ENCODE peak calls at places on chromosomes 2 and 18, in five cellular contexts. One of them, this sample, is unnamed.
A peak's percentile ranks its signal among the peaks of the same experiment; 100 is the strongest.

GRCh38 chr2:80122675-80123074 is 181.9 kb downstream of the LRRTM1 start:
- DNase-seq in stomach: no peak
- DNase-seq in K562: no peak
- DNase-seq in transverse colon: no peak
- DNase-seq in sigmoid colon: no peak
- DNase-seq in this sample: no peak

GRCh38 chr2:101120124-101120996 is 30.8 kb downstream of the TBC1D8 start:
- DNase-seq in K562: no peak
- DNase-seq in transverse colon: peak; percentile 78
- DNase-seq in stomach: peak; percentile 95
- DNase-seq in sigmoid colon: peak; percentile 84
- DNase-seq in this sample: no peak

GRCh38 chr2:189210250-189211075 is 30.9 kb upstream of the COL5A2 start:
- DNase-seq in K562: peak; percentile 56
- DNase-seq in sigmoid colon: peak; percentile 88
- DNase-seq in transverse colon: peak; percentile 33
- DNase-seq in stomach: no peak
- DNase-seq in this sample: no peak

GRCh38 chr2:64952896-64953482 is 36.2 kb upstream of the SLC1A4 start:
- DNase-seq in K562: no peak
- DNase-seq in transverse colon: no peak
- DNase-seq in sigmoid colon: no peak
- DNase-seq in stomach: no peak
- DNase-seq in this sample: no peak

GRCh38 chr2:107303964-107304363 is 418.0 kb upstream of the ST6GAL2 start:
- DNase-seq in stomach: no peak
- DNase-seq in sigmoid colon: no peak
- DNase-seq in transverse colon: no peak
- DNase-seq in K562: no peak
- DNase-seq in this sample: no peak

GRCh38 chr2:160010361-160011145 is 51.9 kb downstream of the PLA2R1 start:
- DNase-seq in sigmoid colon: no peak
- DNase-seq in K562: no peak
- DNase-seq in transverse colon: no peak
- DNase-seq in stomach: no peak
- DNase-seq in this sample: no peak

GRCh38 chr2:85428343-85428881 is 9.9 kb downstream of the SH2D6 start:
- DNase-seq in sigmoid colon: no peak
- DNase-seq in stomach: no peak
- DNase-seq in K562: no peak
- DNase-seq in transverse colon: no peak
- DNase-seq in this sample: no peak

GRCh38 chr2:112183327-112184025 is 45.3 kb downstream of the FBLN7 start:
- DNase-seq in stomach: no peak
- DNase-seq in sigmoid colon: no peak
- DNase-seq in K562: no peak
- DNase-seq in transverse colon: no peak
- DNase-seq in this sample: no peak

GRCh38 chr2:37191747-37192146 is 3.3 kb upstream of the SULT6B1 start:
- DNase-seq in K562: no peak
- DNase-seq in sigmoid colon: no peak
- DNase-seq in stomach: no peak
- DNase-seq in transverse colon: no peak
- DNase-seq in this sample: no peak

GRCh38 chr2:58065248-58065647 is 18.6 kb downstream of the VRK2 start:
- DNase-seq in sigmoid colon: no peak
- DNase-seq in stomach: no peak
- DNase-seq in K562: no peak
- DNase-seq in transverse colon: no peak
- DNase-seq in this sample: no peak

GRCh38 chr18:48868468-48869466 is 82.0 kb downstream of the SMAD7 start:
- DNase-seq in K562: no peak
- DNase-seq in sigmoid colon: no peak
- DNase-seq in transverse colon: peak; percentile 19
- DNase-seq in stomach: peak; percentile 37
- DNase-seq in this sample: peak; percentile 64

GRCh38 chr2:238719641-238720040 is 128.2 kb upstream of the TWIST2 start:
- DNase-seq in stomach: no peak
- DNase-seq in sigmoid colon: no peak
- DNase-seq in K562: no peak
- DNase-seq in transverse colon: no peak
- DNase-seq in this sample: no peak

GRCh38 chr2:50143822-50144575 is 887.9 kb downstream of the NRXN1 start:
- DNase-seq in sigmoid colon: no peak
- DNase-seq in K562: peak; percentile 3
- DNase-seq in stomach: no peak
- DNase-seq in transverse colon: no peak
- DNase-seq in this sample: no peak

GRCh38 chr2:127157651-127158460 is 50.9 kb upstream of the BIN1 start:
- DNase-seq in K562: peak; percentile 41
- DNase-seq in transverse colon: no peak
- DNase-seq in stomach: peak; percentile 20
- DNase-seq in sigmoid colon: peak; percentile 59
- DNase-seq in this sample: no peak

GRCh38 chr2:37764739-37765138 is 93.3 kb upstream of the CDC42EP3 start:
- DNase-seq in K562: no peak
- DNase-seq in stomach: no peak
- DNase-seq in sigmoid colon: no peak
- DNase-seq in transverse colon: no peak
- DNase-seq in this sample: no peak

GRCh38 chr2:168819829-168820489 is 17.5 kb downstream of the NOSTRIN start:
- DNase-seq in stomach: no peak
- DNase-seq in transverse colon: no peak
- DNase-seq in sigmoid colon: no peak
- DNase-seq in K562: no peak
- DNase-seq in this sample: no peak

GRCh38 chr2:45138904-45139303 is 129.7 kb upstream of the SIX2 start:
- DNase-seq in K562: no peak
- DNase-seq in transverse colon: no peak
- DNase-seq in sigmoid colon: no peak
- DNase-seq in stomach: no peak
- DNase-seq in this sample: no peak

GRCh38 chr18:36354989-36355388 is 57.5 kb downstream of the FHOD3 start:
- DNase-seq in stomach: no peak
- DNase-seq in transverse colon: no peak
- DNase-seq in K562: no peak
- DNase-seq in sigmoid colon: no peak
- DNase-seq in this sample: no peak

GRCh38 chr2:20678751-20679150 is 11.8 kb downstream of the GDF7 start:
- DNase-seq in sigmoid colon: no peak
- DNase-seq in K562: no peak
- DNase-seq in transverse colon: no peak
- DNase-seq in stomach: no peak
- DNase-seq in this sample: no peak

GRCh38 chr2:231711677-231712461 is 3.5 kb downstream of the PTMA start:
- DNase-seq in stomach: no peak
- DNase-seq in transverse colon: peak; percentile 28
- DNase-seq in K562: no peak
- DNase-seq in sigmoid colon: no peak
- DNase-seq in this sample: no peak

GRCh38 chr18:12393998-12394397 is 13.7 kb upstream of the PRELID3A start:
- DNase-seq in K562: peak; percentile 4
- DNase-seq in sigmoid colon: no peak
- DNase-seq in stomach: no peak
- DNase-seq in transverse colon: peak; percentile 51
- DNase-seq in this sample: no peak

GRCh38 chr18:24397131-24397693 is 412 bp downstream of the OSBPL1A start:
- DNase-seq in K562: no peak
- DNase-seq in transverse colon: peak; percentile 67
- DNase-seq in stomach: peak; percentile 44
- DNase-seq in sigmoid colon: peak; percentile 86
- DNase-seq in this sample: no peak

GRCh38 chr2:33478968-33479691 is 2.7 kb downstream of the RASGRP3 start:
- DNase-seq in stomach: no peak
- DNase-seq in K562: peak; percentile 35
- DNase-seq in sigmoid colon: no peak
- DNase-seq in transverse colon: peak; percentile 43
- DNase-seq in this sample: no peak

GRCh38 chr2:33475381-33476099 is 909 bp upstream of the RASGRP3 start:
- DNase-seq in K562: peak; percentile 59
- DNase-seq in stomach: peak; percentile 78
- DNase-seq in transverse colon: peak; percentile 87
- DNase-seq in sigmoid colon: peak; percentile 78
- DNase-seq in this sample: peak; percentile 77

GRCh38 chr2:33476793-33477190 is 343 bp downstream of the RASGRP3 start:
- DNase-seq in stomach: no peak
- DNase-seq in sigmoid colon: no peak
- DNase-seq in transverse colon: no peak
- DNase-seq in K562: no peak
- DNase-seq in this sample: no peak

GRCh38 chr2:33477473-33478468 is 1.3 kb downstream of the RASGRP3 start:
- DNase-seq in transverse colon: peak; percentile 44
- DNase-seq in K562: peak; percentile 60
- DNase-seq in stomach: peak; percentile 33
- DNase-seq in sigmoid colon: peak; percentile 73
- DNase-seq in this sample: no peak

GRCh38 chr2:33476100-33476792 is at the start of gene RASGRP3:
- DNase-seq in transverse colon: peak; percentile 81
- DNase-seq in stomach: peak; percentile 80
- DNase-seq in K562: peak; percentile 46
- DNase-seq in sigmoid colon: peak; percentile 87
- DNase-seq in this sample: peak; percentile 86
- TF ChIP-seq POLR2A in transverse colon: peak; percentile 62
- TF ChIP-seq POLR2A in stomach: no peak
- TF ChIP-seq POLR2A in K562: no peak
- TF ChIP-seq POLR2A in sigmoid colon: no peak
- TF ChIP-seq POLR2A in this sample: no peak

DNA sequence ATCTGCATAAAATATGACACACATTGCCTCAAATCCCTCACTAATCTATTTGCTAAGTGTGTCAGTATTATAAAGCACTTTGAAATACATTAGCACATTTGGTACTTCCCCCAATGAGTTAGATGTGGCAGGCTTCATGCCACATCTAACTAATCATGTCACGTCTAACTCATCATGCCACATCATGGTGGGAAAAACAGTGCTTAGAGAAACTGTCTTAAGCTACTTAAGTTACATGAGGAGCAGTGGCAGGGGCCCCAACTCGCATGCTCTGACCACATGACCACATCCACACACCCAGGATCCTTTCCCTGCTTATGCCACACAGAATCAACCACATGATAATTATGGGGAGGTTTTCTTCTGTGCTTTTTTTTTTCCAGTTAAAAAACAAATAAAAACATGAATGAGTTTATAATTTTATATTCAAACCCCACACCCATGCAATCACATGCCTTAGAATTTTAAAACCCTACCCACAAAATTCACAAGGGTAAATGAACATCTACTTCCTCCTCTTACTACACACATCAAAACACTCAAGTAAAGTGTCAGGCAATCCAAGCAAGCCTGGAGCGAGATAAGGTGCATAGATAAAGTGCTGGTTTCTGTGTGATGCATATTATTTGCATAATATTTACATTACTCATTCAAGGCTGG is 1.6 kb downstream of the ABCA12 start:
- DNase-seq in stomach: no peak
- DNase-seq in transverse colon: no peak
- DNase-seq in K562: no peak
- DNase-seq in sigmoid colon: no peak
- DNase-seq in this sample: no peak
- TF ChIP-seq POLR2AphosphoS5 in stomach: no peak
- TF ChIP-seq POLR2AphosphoS5 in transverse colon: no peak
- TF ChIP-seq POLR2AphosphoS5 in K562: no peak
- TF ChIP-seq POLR2AphosphoS5 in sigmoid colon: no peak
- TF ChIP-seq POLR2AphosphoS5 in this sample: no peak

GRCh38 chr2:211457325-211457724 is 900.9 kb downstream of the CPS1 start:
- DNase-seq in K562: no peak
- DNase-seq in sigmoid colon: no peak
- DNase-seq in transverse colon: no peak
- DNase-seq in stomach: no peak
- DNase-seq in this sample: no peak
- TF ChIP-seq EP300 in K562: no peak
- TF ChIP-seq EP300 in sigmoid colon: no peak
- TF ChIP-seq EP300 in transverse colon: no peak
- TF ChIP-seq EP300 in stomach: no peak
- TF ChIP-seq EP300 in this sample: no peak

DNA sequence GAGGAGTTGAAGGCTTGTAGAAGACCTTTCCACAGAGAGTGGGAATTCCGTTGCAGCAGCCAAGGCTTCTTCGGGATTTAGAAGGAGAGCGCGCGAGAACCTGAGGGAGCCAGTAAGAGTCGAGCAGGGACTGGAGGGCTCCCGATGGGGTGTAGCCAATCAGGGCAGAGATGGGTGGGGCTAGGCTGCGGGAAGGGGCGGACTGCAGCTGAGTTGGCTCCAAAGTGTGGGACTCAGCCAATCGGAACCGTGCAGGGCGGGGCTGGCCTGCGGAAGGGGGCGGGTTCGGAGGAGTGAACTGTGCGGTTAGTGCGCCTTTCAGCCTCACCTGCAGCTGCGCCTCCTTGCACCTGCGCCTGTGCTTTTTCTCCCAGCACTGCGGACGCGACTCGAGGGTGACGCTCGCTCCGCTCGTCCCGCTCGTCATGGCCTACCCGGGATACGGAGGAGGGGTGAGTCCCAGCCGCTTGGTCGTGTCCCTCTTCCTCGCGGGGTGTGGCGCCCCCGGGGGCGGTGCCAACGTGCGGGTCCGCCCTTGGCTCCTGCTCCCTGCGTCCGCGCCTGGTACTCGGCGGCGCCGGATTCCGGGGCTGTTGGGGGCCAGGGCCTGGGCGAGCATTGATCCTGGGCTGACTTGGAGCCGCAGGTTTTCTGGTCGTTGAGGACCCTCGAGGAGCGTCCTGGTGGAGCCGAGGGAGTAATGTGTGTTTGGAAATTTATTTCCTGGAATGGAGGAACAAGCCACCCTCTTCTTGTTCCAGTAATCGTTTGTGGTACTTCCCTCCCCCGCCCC is at the start of gene GCA:
- DNase-seq in K562: peak; percentile 41
- DNase-seq in transverse colon: peak; percentile 98
- DNase-seq in sigmoid colon: peak; percentile 98
- DNase-seq in stomach: peak; percentile 97
- DNase-seq in this sample: peak; percentile 98
- TF ChIP-seq POLR2A in K562: no peak
- TF ChIP-seq POLR2A in transverse colon: peak; percentile 70
- TF ChIP-seq POLR2A in sigmoid colon: no peak
- TF ChIP-seq POLR2A in stomach: no peak
- TF ChIP-seq POLR2A in this sample: peak; percentile 28

This sample was measured in upper lobe of left lung.